ENCODE peak calls at places on chromosomes 2 and 18, in eight cellular contexts. One of them, this sample, is unnamed.

GRCh38 chr2:130352229-130352628 is 3.6 kb upstream of the PTPN18 start:
- DNase-seq in HepG2: no peak
- DNase-seq in GM12878: no peak
- DNase-seq in K562: no peak
- DNase-seq in WTC11: no peak
- DNase-seq in H1: no peak
- DNase-seq in SK-N-SH: no peak
- DNase-seq in A549: no peak
- DNase-seq in this sample: no peak

GRCh38 chr18:71398530-71398929 is 1109.7 kb downstream of the SOCS6 start:
- DNase-seq in H1: no peak
- DNase-seq in A549: no peak
- DNase-seq in K562: no peak
- DNase-seq in SK-N-SH: peak; percentile 2
- DNase-seq in WTC11: no peak
- DNase-seq in GM12878: no peak
- DNase-seq in HepG2: peak; percentile 1
- DNase-seq in this sample: no peak

GRCh38 chr2:74548919-74549684 is 4.6 kb downstream of the LOXL3 start:
- DNase-seq in SK-N-SH: peak; percentile 92
- DNase-seq in WTC11: peak; percentile 83
- DNase-seq in K562: peak; percentile 88
- DNase-seq in GM12878: no peak
- DNase-seq in A549: peak; percentile 76
- DNase-seq in H1: no peak
- DNase-seq in HepG2: peak; percentile 50
- DNase-seq in this sample: peak; percentile 46

GRCh38 chr2:232339121-232340081 is 39.1 kb upstream of the ALPP start:
- DNase-seq in WTC11: peak; percentile 76
- DNase-seq in GM12878: no peak
- DNase-seq in HepG2: no peak
- DNase-seq in K562: no peak
- DNase-seq in A549: no peak
- DNase-seq in SK-N-SH: no peak
- DNase-seq in H1: no peak
- DNase-seq in this sample: no peak

GRCh38 chr18:6411367-6411766 is 3.3 kb downstream of the L3MBTL4 start:
- DNase-seq in GM12878: no peak
- DNase-seq in HepG2: no peak
- DNase-seq in A549: no peak
- DNase-seq in SK-N-SH: no peak
- DNase-seq in H1: no peak
- DNase-seq in K562: no peak
- DNase-seq in WTC11: no peak
- DNase-seq in this sample: no peak

GRCh38 chr2:17136895-17137294 is 381.3 kb downstream of the RAD51AP2 start:
- DNase-seq in K562: no peak
- DNase-seq in SK-N-SH: peak; percentile 57
- DNase-seq in H1: no peak
- DNase-seq in GM12878: no peak
- DNase-seq in A549: no peak
- DNase-seq in WTC11: no peak
- DNase-seq in HepG2: no peak
- DNase-seq in this sample: no peak

GRCh38 chr2:179592167-179592936 is 269.1 kb downstream of the ZNF385B start:
- DNase-seq in GM12878: no peak
- DNase-seq in WTC11: no peak
- DNase-seq in A549: no peak
- DNase-seq in H1: no peak
- DNase-seq in HepG2: no peak
- DNase-seq in K562: no peak
- DNase-seq in SK-N-SH: no peak
- DNase-seq in this sample: peak; percentile 90

GRCh38 chr18:13216732-13217465 is 1.7 kb upstream of the LDLRAD4 start:
- DNase-seq in GM12878: no peak
- DNase-seq in HepG2: no peak
- DNase-seq in K562: peak; percentile 25
- DNase-seq in SK-N-SH: peak; percentile 86
- DNase-seq in A549: no peak
- DNase-seq in WTC11: peak; percentile 68
- DNase-seq in H1: no peak
- DNase-seq in this sample: no peak

GRCh38 chr2:215904101-215904500 is 109.2 kb downstream of the MREG start:
- DNase-seq in SK-N-SH: no peak
- DNase-seq in GM12878: no peak
- DNase-seq in H1: no peak
- DNase-seq in A549: no peak
- DNase-seq in K562: no peak
- DNase-seq in WTC11: no peak
- DNase-seq in HepG2: no peak
- DNase-seq in this sample: peak; percentile 78

GRCh38 chr2:198282061-198282460 is 477.7 kb downstream of the PLCL1 start:
- DNase-seq in WTC11: no peak
- DNase-seq in A549: no peak
- DNase-seq in H1: no peak
- DNase-seq in SK-N-SH: no peak
- DNase-seq in GM12878: no peak
- DNase-seq in K562: no peak
- DNase-seq in HepG2: no peak
- DNase-seq in this sample: no peak

GRCh38 chr18:13235981-13236380 is 17.4 kb downstream of the LDLRAD4 start:
- DNase-seq in WTC11: no peak
- DNase-seq in H1: no peak
- DNase-seq in GM12878: no peak
- DNase-seq in HepG2: no peak
- DNase-seq in SK-N-SH: no peak
- DNase-seq in A549: no peak
- DNase-seq in K562: no peak
- DNase-seq in this sample: no peak

GRCh38 chr2:234469251-234469845 is 27.5 kb downstream of the ARL4C start:
- DNase-seq in A549: no peak
- DNase-seq in WTC11: no peak
- DNase-seq in H1: no peak
- DNase-seq in SK-N-SH: no peak
- DNase-seq in HepG2: no peak
- DNase-seq in GM12878: no peak
- DNase-seq in K562: no peak
- DNase-seq in this sample: peak; percentile 51

GRCh38 chr2:201235865-201236811 is 24.2 kb upstream of the CASP8 start:
- DNase-seq in WTC11: peak; percentile 39
- DNase-seq in H1: no peak
- DNase-seq in SK-N-SH: peak; percentile 67
- DNase-seq in A549: no peak
- DNase-seq in HepG2: peak; percentile 70
- DNase-seq in GM12878: no peak
- DNase-seq in K562: peak; percentile 31
- DNase-seq in this sample: peak; percentile 78

DNA sequence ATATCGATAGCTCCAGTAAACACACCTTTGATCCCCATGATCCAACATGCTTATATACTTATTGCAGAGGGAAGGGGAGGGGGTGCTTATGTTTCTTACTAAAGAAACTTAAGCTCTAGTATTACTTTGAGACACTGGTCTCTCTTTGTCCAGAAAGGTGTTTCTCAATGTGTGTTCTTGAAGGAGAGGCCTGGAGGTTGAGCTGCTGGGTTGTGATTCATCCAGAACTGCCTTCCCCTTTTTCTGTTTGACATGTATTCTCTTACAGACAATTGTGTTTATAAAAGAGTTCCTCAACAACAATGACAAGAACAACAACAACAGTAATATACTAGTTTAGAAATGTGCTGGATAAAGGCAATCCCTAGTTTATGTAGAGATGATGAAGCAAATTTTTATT is 516.0 kb upstream of the FAM98A start:
- DNase-seq in SK-N-SH: no peak
- DNase-seq in K562: no peak
- DNase-seq in A549: no peak
- DNase-seq in H1: no peak
- DNase-seq in GM12878: no peak
- DNase-seq in HepG2: no peak
- DNase-seq in WTC11: no peak
- DNase-seq in this sample: no peak
- TF ChIP-seq USF2 in SK-N-SH: no peak
- TF ChIP-seq USF2 in K562: no peak
- TF ChIP-seq USF2 in A549: no peak
- TF ChIP-seq USF2 in H1: no peak
- TF ChIP-seq USF2 in GM12878: no peak
- TF ChIP-seq USF2 in HepG2: no peak
- TF ChIP-seq USF2 in WTC11: no peak
- TF ChIP-seq USF2 in this sample: no peak

GRCh38 chr2:105438104-105438929 is 39.5 kb upstream of the FHL2 start:
- DNase-seq in H1: no peak
- DNase-seq in SK-N-SH: peak; percentile 83
- DNase-seq in WTC11: no peak
- DNase-seq in A549: no peak
- DNase-seq in GM12878: no peak
- DNase-seq in HepG2: no peak
- DNase-seq in K562: no peak
- DNase-seq in this sample: peak; percentile 52
- TF ChIP-seq USF2 in H1: no peak
- TF ChIP-seq USF2 in SK-N-SH: no peak
- TF ChIP-seq USF2 in WTC11: no peak
- TF ChIP-seq USF2 in A549: no peak
- TF ChIP-seq USF2 in GM12878: no peak
- TF ChIP-seq USF2 in HepG2: no peak
- TF ChIP-seq USF2 in K562: peak; percentile 29
- TF ChIP-seq USF2 in this sample: no peak

GRCh38 chr2:84939426-84940087 is 31.4 kb upstream of the KCMF1 start:
- DNase-seq in H1: no peak
- DNase-seq in GM12878: peak; percentile 99
- DNase-seq in A549: no peak
- DNase-seq in HepG2: no peak
- DNase-seq in K562: no peak
- DNase-seq in WTC11: no peak
- DNase-seq in SK-N-SH: no peak
- DNase-seq in this sample: no peak
- TF ChIP-seq USF2 in H1: no peak
- TF ChIP-seq USF2 in GM12878: peak; percentile 17
- TF ChIP-seq USF2 in A549: no peak
- TF ChIP-seq USF2 in HepG2: no peak
- TF ChIP-seq USF2 in K562: no peak
- TF ChIP-seq USF2 in WTC11: no peak
- TF ChIP-seq USF2 in SK-N-SH: no peak
- TF ChIP-seq USF2 in this sample: no peak

GRCh38 chr2:45132551-45132950 is 123.3 kb upstream of the SIX2 start:
- DNase-seq in SK-N-SH: no peak
- DNase-seq in K562: no peak
- DNase-seq in H1: no peak
- DNase-seq in HepG2: no peak
- DNase-seq in A549: no peak
- DNase-seq in WTC11: no peak
- DNase-seq in GM12878: peak; percentile 31
- DNase-seq in this sample: no peak

GRCh38 chr2:45131587-45131986 is 122.3 kb upstream of the SIX2 start:
- DNase-seq in WTC11: no peak
- DNase-seq in HepG2: no peak
- DNase-seq in H1: no peak
- DNase-seq in A549: no peak
- DNase-seq in GM12878: no peak
- DNase-seq in SK-N-SH: no peak
- DNase-seq in K562: no peak
- DNase-seq in this sample: no peak

GRCh38 chr2:45137941-45138695 is 128.9 kb upstream of the SIX2 start:
- DNase-seq in A549: no peak
- DNase-seq in HepG2: no peak
- DNase-seq in SK-N-SH: no peak
- DNase-seq in WTC11: no peak
- DNase-seq in K562: no peak
- DNase-seq in H1: no peak
- DNase-seq in GM12878: no peak
- DNase-seq in this sample: no peak

GRCh38 chr2:45134014-45134413 is 124.8 kb upstream of the SIX2 start:
- DNase-seq in SK-N-SH: no peak
- DNase-seq in WTC11: no peak
- DNase-seq in K562: no peak
- DNase-seq in HepG2: no peak
- DNase-seq in GM12878: no peak
- DNase-seq in A549: no peak
- DNase-seq in H1: no peak
- DNase-seq in this sample: no peak

DNA sequence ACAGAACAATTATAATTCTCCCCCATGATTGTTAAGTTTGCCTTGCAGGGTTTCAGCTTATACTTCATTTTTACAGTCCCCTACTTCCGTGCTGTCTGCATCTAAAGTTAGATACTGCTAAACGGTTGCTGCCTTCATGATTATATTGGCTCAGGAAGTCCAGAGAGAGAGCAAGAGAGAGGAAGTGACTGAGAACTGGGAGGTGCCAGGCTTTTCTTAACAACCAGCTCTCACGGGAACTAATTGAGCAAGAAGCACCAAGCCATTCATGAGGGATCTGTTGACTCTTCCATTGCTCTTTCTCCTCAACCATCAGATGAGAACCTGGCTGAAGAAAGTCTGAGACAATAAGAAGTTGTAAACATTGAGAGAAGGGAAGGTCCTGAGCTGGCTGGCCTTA is 125.5 kb upstream of the SIX2 start:
- DNase-seq in K562: no peak
- DNase-seq in A549: no peak
- DNase-seq in GM12878: no peak
- DNase-seq in H1: no peak
- DNase-seq in HepG2: no peak
- DNase-seq in SK-N-SH: no peak
- DNase-seq in WTC11: no peak
- DNase-seq in this sample: peak; percentile 7
- TF ChIP-seq USF2 in K562: no peak
- TF ChIP-seq USF2 in A549: no peak
- TF ChIP-seq USF2 in GM12878: no peak
- TF ChIP-seq USF2 in H1: no peak
- TF ChIP-seq USF2 in HepG2: no peak
- TF ChIP-seq USF2 in SK-N-SH: no peak
- TF ChIP-seq USF2 in WTC11: no peak
- TF ChIP-seq USF2 in this sample: no peak

GRCh38 chr2:112724611-112725525 is 4.0 kb downstream of the NT5DC4 start:
- DNase-seq in K562: peak; percentile 62
- DNase-seq in SK-N-SH: no peak
- DNase-seq in GM12878: no peak
- DNase-seq in HepG2: peak; percentile 47
- DNase-seq in A549: peak; percentile 46
- DNase-seq in H1: no peak
- DNase-seq in WTC11: no peak
- DNase-seq in this sample: no peak
- TF ChIP-seq USF2 in K562: no peak
- TF ChIP-seq USF2 in SK-N-SH: no peak
- TF ChIP-seq USF2 in GM12878: no peak
- TF ChIP-seq USF2 in HepG2: no peak
- TF ChIP-seq USF2 in A549: no peak
- TF ChIP-seq USF2 in H1: no peak
- TF ChIP-seq USF2 in WTC11: no peak
- TF ChIP-seq USF2 in this sample: no peak

GRCh38 chr18:79947881-79948610 is 3.4 kb downstream of the SLC66A2 start:
- DNase-seq in SK-N-SH: no peak
- DNase-seq in A549: no peak
- DNase-seq in HepG2: peak; percentile 63
- DNase-seq in H1: no peak
- DNase-seq in WTC11: no peak
- DNase-seq in GM12878: no peak
- DNase-seq in K562: no peak
- DNase-seq in this sample: no peak
- TF ChIP-seq USF2 in SK-N-SH: no peak
- TF ChIP-seq USF2 in A549: no peak
- TF ChIP-seq USF2 in HepG2: no peak
- TF ChIP-seq USF2 in H1: no peak
- TF ChIP-seq USF2 in WTC11: no peak
- TF ChIP-seq USF2 in GM12878: no peak
- TF ChIP-seq USF2 in K562: no peak
- TF ChIP-seq USF2 in this sample: no peak